ENCODE peak calls at places on chromosomes 5 and 9, in five cellular contexts. G is activated CD4-positive, alpha-beta T cell treated with anti-CD3 and anti-CD28 coated beads, Interleukin-2, amount 10 ng/mL, durations not matched to agents 7 days and 5 days; A is naive thymus-derived CD8-positive, alpha-beta T cell; J is NCI-H1092; U is AG08396. Y is an unnamed sample.

GRCh38 chr5:30991462-30991861 is 202.0 kb upstream of the CDH6 start:
- DNase-seq in G (no peak), A (no peak), J (no peak), U (no peak), Y (no peak)

GRCh38 chr9:70060883-70061507 is 17.3 kb downstream of the MAMDC2 start:
- DNase-seq in G (no peak), A (no peak), J (no peak), U (no peak), Y (no peak)

GRCh38 chr5:175797521-175798038 is 73.8 kb upstream of the CPLX2 start:
- DNase-seq in G (no peak), A (no peak), J (peak), U (no peak), Y (no peak)

GRCh38 chr5:67182406-67182805 is 14.2 kb downstream of the CD180 start:
- DNase-seq in G (no peak), A (no peak), J (no peak), U (peak), Y (no peak)

GRCh38 chr5:77210091-77211012 is at the start of gene PDE8B:
- DNase-seq in G (peak), A (no peak), J (no peak), U (peak), Y (peak)

GRCh38 chr9:83538172-83538889 is at the start of gene FRMD3:
- DNase-seq in G (peak), A (no peak), J (peak), U (peak), Y (peak)

GRCh38 chr5:1294839-1295649 is at the start of gene TERT:
- DNase-seq in G (peak), A (peak), J (no peak), U (no peak), Y (no peak)

GRCh38 chr5:8134609-8135008 is 265.7 kb downstream of the MTRR start:
- DNase-seq in G (no peak), A (no peak), J (no peak), U (no peak), Y (no peak)

GRCh38 chr9:2725126-2725525 is 7.8 kb downstream of the KCNV2 start:
- DNase-seq in G (no peak), A (no peak), J (no peak), U (no peak), Y (no peak)

GRCh38 chr5:169350016-169350415 is 49.1 kb upstream of the SLIT3 start:
- DNase-seq in G (no peak), A (no peak), J (no peak), U (peak), Y (no peak)

GRCh38 chr5:158180407-158180806 is 321.5 kb upstream of the CLINT1 start:
- DNase-seq in G (no peak), A (no peak), J (no peak), U (no peak), Y (no peak)

GRCh38 chr5:123795688-123796087 is 283.7 kb downstream of the CSNK1G3 start:
- DNase-seq in G (no peak), A (no peak), J (no peak), U (no peak), Y (no peak)

GRCh38 chr5:113000466-113000865 is 23.9 kb downstream of the DCP2 start:
- DNase-seq in G (no peak), A (no peak), J (no peak), U (no peak), Y (no peak)

GRCh38 chr5:154850255-154851062 is at the start of gene FAXDC2:
- DNase-seq in G (no peak), A (no peak), J (no peak), U (peak), Y (peak)

GRCh38 chr5:112668016-112668415 is 69.7 kb upstream of the APC start:
- DNase-seq in G (no peak), A (no peak), J (no peak), U (no peak), Y (no peak)

Y was measured in pancreas.